ENCODE peak calls at places on chromosomes 4 and X, in four cellular contexts. Z, Y, S and T are unnamed samples.

GRCh38 chr4:102174800-102175199 is 170.5 kb downstream of the SLC39A8 start:
- DNase-seq in Z (no peak), S (no peak), Y (no peak), T (no peak)

GRCh38 chrX:149937881-149938426 is 337 bp downstream of the EOLA2 start:
- DNase-seq in S (no peak), Y (no peak), Z (no peak), T (no peak)

GRCh38 chr4:94127707-94128328 is 79.8 kb upstream of the SMARCAD1 start:
- DNase-seq in Z (peak), Y (no peak), S (peak), T (no peak)

GRCh38 chr4:108031427-108032083 is 41.9 kb downstream of the HADH start:
- DNase-seq in Z (no peak), S (no peak), Y (no peak), T (no peak)

GRCh38 chr4:41633321-41633720 is 95.4 kb downstream of the LIMCH1 start:
- DNase-seq in S (no peak), Z (no peak), Y (no peak), T (no peak)

GRCh38 chr4:59091376-59092142 is 1981.4 kb upstream of the IGFBP7 start:
- DNase-seq in Z (no peak), S (no peak), Y (no peak), T (peak)

GRCh38 chrX:150872773-150873336 is 25.6 kb downstream of the CD99L2 start:
- DNase-seq in S (no peak), Z (no peak), Y (no peak), T (no peak)

GRCh38 chrX:42973321-42973720 is 195.4 kb upstream of the PPP1R2C start:
- DNase-seq in Z (no peak), S (no peak), Y (no peak), T (no peak)

GRCh38 chrX:87236836-87237235 is 280.8 kb upstream of the KLHL4 start:
- DNase-seq in Z (no peak), S (no peak), Y (no peak), T (no peak)

GRCh38 chrX:7214251-7214650 is 66.3 kb upstream of the PUDP start:
- DNase-seq in Z (no peak), Y (no peak), S (no peak), T (no peak)

GRCh38 chrX:103183912-103184311 is 31.0 kb upstream of the BEX4 start:
- DNase-seq in S (no peak), Y (no peak), Z (no peak), T (no peak)

GRCh38 chr4:68074397-68074796 is 55.3 kb downstream of the TMPRSS11F start:
- DNase-seq in Y (no peak), Z (no peak), S (no peak), T (no peak)

GRCh38 chrX:43087825-43088224 is 309.9 kb upstream of the PPP1R2C start:
- DNase-seq in S (no peak), Z (no peak), Y (no peak), T (no peak)

GRCh38 chrX:111857534-111857933 is 18.4 kb upstream of the TRPC5OS start:
- DNase-seq in Z (no peak), Y (no peak), S (no peak), T (no peak)

DNA sequence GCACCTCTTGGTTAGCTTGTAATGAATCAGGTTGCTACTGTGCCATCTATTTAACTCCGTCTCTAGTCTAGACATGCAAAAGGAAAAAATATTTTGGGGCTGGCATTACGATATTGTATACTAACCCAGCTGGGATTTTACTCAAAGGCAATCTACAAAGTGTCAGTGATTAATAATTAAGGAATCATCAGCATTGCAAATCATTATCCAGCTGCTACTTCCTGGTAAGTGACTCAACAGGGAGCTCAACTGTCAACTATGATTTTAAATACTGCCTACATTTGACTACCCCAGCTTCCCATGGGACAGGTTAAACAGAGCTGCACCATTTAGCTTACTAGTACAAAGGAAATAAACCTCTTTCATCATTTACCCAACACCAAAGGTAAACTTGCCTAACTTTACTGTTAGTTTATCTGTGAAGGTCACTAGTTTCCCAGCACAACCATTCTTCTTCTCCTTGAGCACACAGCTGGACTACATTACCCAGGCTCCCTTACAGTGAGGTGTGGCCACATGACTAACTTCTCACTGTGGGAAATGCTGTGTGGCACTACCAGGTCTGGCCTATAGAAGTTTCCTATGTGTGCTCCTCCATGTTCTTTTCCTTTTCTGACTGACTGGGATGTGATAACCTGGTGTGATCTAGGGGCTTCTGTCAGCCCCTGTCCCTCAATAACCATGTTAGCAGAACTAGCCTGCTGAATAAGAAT is 21.0 kb upstream of the TRPC5OS start:
- DNase-seq in Y (no peak), S (no peak), Z (peak), T (peak)
- TF ChIP-seq USF1 in Y (peak), S (no peak), Z (peak), T (peak)

GRCh38 chrX:1524874-1525582 is 12.0 kb downstream of the P2RY8 start:
- DNase-seq in Z (no peak), S (no peak), Y (no peak), T (no peak)

GRCh38 chrX:1519022-1519497 is 17.9 kb downstream of the P2RY8 start:
- DNase-seq in S (no peak), Y (no peak), Z (no peak), T (no peak)

GRCh38 chrX:1518512-1518911 is 18.5 kb downstream of the P2RY8 start:
- DNase-seq in Z (no peak), Y (no peak), S (no peak), T (no peak)

GRCh38 chrX:1520350-1520749 is 16.6 kb downstream of the P2RY8 start:
- DNase-seq in Y (no peak), S (no peak), Z (no peak), T (no peak)

GRCh38 chrX:1521459-1521956 is 15.5 kb downstream of the P2RY8 start:
- DNase-seq in Y (peak), S (no peak), Z (no peak), T (peak)
- TF ChIP-seq USF1 in Y (no peak), S (no peak), Z (no peak), T (no peak)

GRCh38 chr4:100288167-100288566 is 97.9 kb upstream of the DDIT4L start:
- DNase-seq in S (no peak), Z (no peak), Y (no peak), T (no peak)
- TF ChIP-seq USF1 in S (no peak), Z (no peak), Y (no peak), T (no peak)

DNA sequence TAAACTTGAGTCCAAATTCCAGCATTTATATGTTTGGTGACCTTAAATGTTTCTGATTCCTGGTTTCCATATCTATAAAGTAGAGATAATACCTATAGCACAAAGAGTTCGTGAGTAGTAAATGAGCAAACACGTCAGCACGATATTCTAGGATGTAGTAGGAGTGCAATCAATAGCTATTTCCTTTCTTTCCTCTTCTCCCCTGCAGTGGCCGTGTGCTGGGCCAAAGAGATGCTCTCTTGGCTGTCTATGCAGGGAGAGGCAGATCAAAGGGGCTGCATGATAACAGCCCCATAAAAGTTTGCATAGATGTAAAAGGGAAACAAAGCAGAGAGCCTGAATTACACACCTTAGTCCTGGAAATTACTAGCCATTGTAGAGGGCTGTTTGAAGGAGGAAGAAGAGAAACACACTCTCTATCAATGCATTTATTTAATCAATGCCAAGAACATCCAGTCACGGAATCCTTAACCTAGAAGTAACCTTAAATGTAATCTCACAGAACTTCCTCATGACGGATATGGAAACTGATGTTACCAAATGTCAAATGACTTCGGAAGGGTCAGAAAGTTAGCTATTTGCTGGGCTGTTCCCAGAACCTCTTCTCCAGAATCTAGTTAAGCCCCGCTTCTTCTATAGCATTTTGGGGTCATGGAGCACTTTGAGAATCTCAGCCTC is 35.5 kb upstream of the PLAC8 start:
- DNase-seq in Z (no peak), S (no peak), Y (no peak), T (no peak)
- TF ChIP-seq USF1 in Z (no peak), S (no peak), Y (no peak), T (no peak)

GRCh38 chrX:129006491-129006890 is 516.8 kb downstream of the SMARCA1 start:
- DNase-seq in Y (no peak), Z (no peak), S (no peak), T (no peak)
- TF ChIP-seq USF1 in Y (no peak), Z (no peak), S (no peak), T (no peak)